ENCODE peak calls at places on chromosomes 11 and 22, in four cellular contexts. B is PC-3; C is IMR-90; T is CD8-positive, alpha-beta T cell. K is an unnamed sample. For H3K4me1, the result is how much of the 10 kb centered on the place peaks cover.

GRCh38 chr11:92739020-92739419 is 230.4 kb upstream of the MTNR1B start:
- DNase-seq in C (peak), B (no peak), T (no peak), K (no peak)

GRCh38 chr22:39244496-39245129 is at the start of gene PDGFB:
- DNase-seq in B (peak), T (no peak), C (no peak), K (no peak)

GRCh38 chr11:104254347-104254746 is 90.4 kb upstream of the PDGFD start:
- DNase-seq in T (no peak), C (no peak), B (peak), K (no peak)

GRCh38 chr11:100930185-100930778 is 199.3 kb downstream of the PGR start:
- DNase-seq in B (peak), T (no peak), C (peak), K (no peak)

GRCh38 chr11:97461934-97462333 is 1072.1 kb downstream of the JRKL start:
- DNase-seq in T (no peak), B (peak), C (no peak), K (no peak)

GRCh38 chr11:36035454-36035853 is 91.6 kb downstream of the LDLRAD3 start:
- DNase-seq in C (no peak), T (no peak), B (peak), K (no peak)

GRCh38 chr11:13721760-13722159 is 53.3 kb downstream of the FAR1 start:
- DNase-seq in C (no peak), T (no peak), B (no peak), K (no peak)

GRCh38 chr22:23376256-23376655 is 195.9 kb downstream of the BCR start:
- DNase-seq in T (no peak), C (no peak), B (peak), K (no peak)

GRCh38 chr11:33930317-33931021 is 38.6 kb upstream of the LMO2 start:
- DNase-seq in T (no peak), B (no peak), C (no peak), K (no peak)

GRCh38 chr11:34749666-34750659 is 129.1 kb downstream of the EHF start:
- DNase-seq in C (peak), B (peak), T (no peak), K (no peak)

GRCh38 chr22:44724416-44724815 is 22.4 kb downstream of the PRR5 start:
- DNase-seq in T (no peak), C (no peak), B (no peak), K (no peak)

GRCh38 chr22:35253946-35254345 is 3.3 kb upstream of the HMGXB4 start:
- DNase-seq in B (no peak), T (no peak), C (no peak), K (no peak)

GRCh38 chr11:133724116-133724515 is 121.2 kb downstream of the SPATA19 start:
- DNase-seq in T (no peak), B (no peak), C (no peak), K (no peak)

GRCh38 chr11:66080055-66080817 is 10.2 kb downstream of the PACS1 start:
- DNase-seq in T (peak), C (peak), B (peak), K (peak)

GRCh38 chr11:75714211-75714610 is 3.4 kb upstream of the MOGAT2 start:
- DNase-seq in B (no peak), T (no peak), C (no peak), K (no peak)

GRCh38 chr11:118998822-118999221 is 884 bp downstream of the CENATAC start:
- DNase-seq in T (no peak), C (peak), B (peak), K (no peak)

GRCh38 chr22:28450109-28450508 is 229.5 kb downstream of the TTC28 start:
- DNase-seq in C (peak), T (no peak), B (no peak), K (no peak)

GRCh38 chr11:16265022-16265421 is 91.3 kb downstream of the SOX6 start:
- DNase-seq in T (no peak), C (no peak), B (no peak), K (no peak)

GRCh38 chr11:74341926-74342325 is 30.5 kb upstream of the P4HA3 start:
- DNase-seq in C (no peak), B (no peak), T (no peak), K (no peak)

GRCh38 chr11:57131080-57131790 is 50.5 kb upstream of the LRRC55 start:
- DNase-seq in C (peak), T (no peak), B (peak), K (no peak)

GRCh38 chr22:22890085-22890484 is 2.5 kb downstream of the IGLL5 start:
- DNase-seq in B (no peak), C (no peak), T (no peak), K (no peak)

GRCh38 chr11:64888761-64889511 is 10.5 kb upstream of the EHD1 start:
- DNase-seq in B (peak), T (no peak), C (no peak), K (no peak)

GRCh38 chr11:34335801-34336200 is 22.0 kb downstream of the ABTB2 start:
- DNase-seq in C (no peak), T (no peak), B (no peak), K (no peak)

GRCh38 chr11:13674799-13675509 is 6.5 kb downstream of the FAR1 start:
- DNase-seq in C (no peak), B (no peak), T (no peak), K (no peak)

GRCh38 chr11:120205596-120206161 is 5.2 kb upstream of the OAF start:
- DNase-seq in T (no peak), B (peak), C (peak), K (no peak)

GRCh38 chr11:48096588-48097525 is 116.5 kb downstream of the PTPRJ start:
- DNase-seq in B (peak), T (no peak), C (peak), K (no peak)

GRCh38 chr11:101870510-101870909 is 44.3 kb upstream of the CEP126 start:
- DNase-seq in B (peak), C (peak), T (no peak), K (no peak)

GRCh38 chr11:108975641-108976071 is 310.8 kb downstream of the DDX10 start:
- DNase-seq in C (no peak), T (no peak), B (no peak), K (no peak)

GRCh38 chr11:66651011-66651410 is 12.5 kb downstream of the RBM4 start:
- DNase-seq in T (no peak), B (no peak), C (peak), K (no peak)

GRCh38 chr11:45089251-45089650 is 57.2 kb upstream of the PRDM11 start:
- DNase-seq in C (peak), T (no peak), B (peak), K (no peak)

GRCh38 chr11:61776561-61777075 is 15.8 kb downstream of the TMEM258 start:
- DNase-seq in B (peak), T (peak), C (peak), K (peak)

GRCh38 chr11:71153005-71153395 is 99.4 kb downstream of the SHANK2 start:
- DNase-seq in C (peak), T (no peak), B (peak), K (no peak)

DNA sequence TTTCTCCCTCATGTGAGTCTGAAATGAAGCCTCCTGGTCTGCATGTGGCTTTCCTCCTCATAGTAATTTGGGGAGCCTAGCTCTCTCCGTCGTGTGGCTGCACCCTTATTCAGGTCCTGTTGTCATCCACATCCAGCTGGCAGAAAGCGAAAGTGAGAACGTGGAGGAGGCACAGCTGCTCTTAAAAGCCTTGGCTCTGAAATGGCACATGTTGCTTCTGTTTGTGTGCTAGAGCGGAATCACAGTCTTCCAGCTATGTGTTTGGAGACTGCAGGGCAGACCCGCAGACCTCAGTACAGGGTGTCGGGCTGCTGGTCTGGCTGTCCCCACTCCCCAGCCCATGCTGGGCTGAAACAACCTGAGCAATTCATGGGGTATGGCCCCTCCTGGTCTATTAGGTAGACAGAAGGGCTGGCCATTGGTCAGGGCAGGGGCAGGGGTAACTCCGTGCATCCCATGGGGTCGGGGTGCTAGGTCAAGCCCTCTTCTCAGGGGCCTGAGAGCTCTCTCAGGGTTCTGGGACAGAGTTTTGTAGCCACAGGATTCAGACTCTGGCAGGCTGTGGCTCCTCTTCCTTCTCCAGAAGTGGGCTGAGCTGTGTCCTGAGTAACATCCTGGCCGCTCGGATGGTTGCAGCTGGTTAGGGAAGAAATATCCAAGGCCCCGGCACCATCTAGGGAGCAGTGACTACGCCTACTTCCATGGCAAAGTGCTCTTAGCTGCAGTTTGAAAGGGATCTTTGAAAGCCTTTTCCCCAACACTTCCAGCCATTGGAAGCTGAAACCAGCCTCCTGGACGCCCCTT is 50.6 kb downstream of the C11orf96 start:
- DNase-seq in B (no peak), T (no peak), C (peak), K (no peak)
- H3K27ac ChIP-seq in B (no peak), T (no peak), C (no peak), K (no peak)

GRCh38 chr11:2267871-2268825 is 2.2 kb downstream of the ASCL2 start:
- DNase-seq in B (no peak), T (no peak), C (no peak), K (no peak)

GRCh38 chr11:2269601-2270321 is 627 bp downstream of the ASCL2 start:
- DNase-seq in B (peak), C (peak), T (peak), K (no peak)

GRCh38 chr11:2267306-2267861 is 3.0 kb downstream of the ASCL2 start:
- DNase-seq in B (no peak), C (no peak), T (no peak), K (no peak)

GRCh38 chr11:2270322-2271076 is at the start of gene ASCL2:
- DNase-seq in C (no peak), B (no peak), T (no peak), K (no peak)

GRCh38 chr11:2268911-2269600 is 1.3 kb downstream of the ASCL2 start:
- DNase-seq in C (no peak), T (peak), B (peak), K (no peak)
- H3K4me3 ChIP-seq in C (no peak), T (peak), B (peak), K (peak)

DNA sequence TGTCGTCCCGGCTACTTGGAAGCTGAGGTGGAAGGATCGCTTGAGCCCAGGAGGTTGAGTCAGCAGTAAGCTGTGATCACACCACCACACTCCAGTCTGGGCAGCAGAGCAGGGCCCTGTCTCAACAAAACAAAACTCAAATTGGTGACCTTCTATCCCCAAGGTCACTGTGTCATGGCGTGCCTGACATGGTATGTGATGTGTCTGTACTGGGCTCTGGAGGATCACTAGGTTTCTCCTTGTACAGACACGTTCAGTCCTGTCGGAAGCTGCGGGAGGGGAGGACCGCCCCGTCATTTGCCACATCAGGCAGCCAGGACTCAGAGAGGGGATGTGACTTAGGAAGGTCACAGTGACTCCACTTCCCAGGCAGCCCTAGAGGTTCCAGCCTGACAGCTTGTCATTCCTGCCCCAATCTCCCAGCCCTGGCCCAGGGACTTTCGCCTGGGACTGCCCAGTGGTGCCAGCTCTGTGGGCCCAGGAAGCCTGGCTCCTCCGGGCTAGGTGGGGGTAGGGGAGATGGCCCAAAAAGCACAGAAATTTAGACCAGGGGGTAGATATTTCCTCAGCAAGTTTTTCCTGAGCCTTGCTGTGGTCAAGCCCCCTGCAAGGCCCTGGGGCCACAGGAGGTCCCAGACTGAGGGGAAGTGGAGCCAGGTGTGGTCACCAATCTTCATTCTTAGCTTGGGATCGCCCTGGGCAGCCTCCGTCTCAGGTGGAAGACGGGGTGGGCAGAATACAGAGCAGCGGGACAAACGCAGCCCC is 53.2 kb downstream of the TRIOBP start:
- DNase-seq in T (no peak), B (no peak), C (peak), K (no peak)
- H3K4me1 ChIP-seq in T (under half), B (half or more), C (half or more), K (under half)

GRCh38 chr22:19751497-19752245 is 8.9 kb upstream of the TBX1 start:
- DNase-seq in C (no peak), T (no peak), B (peak), K (no peak)
- H3K27ac ChIP-seq in C (no peak), T (no peak), B (no peak), K (no peak)

GRCh38 chr22:49964136-49964492 is 3.5 kb downstream of the PIM3 start:
- DNase-seq in T (peak), C (no peak), B (no peak), K (no peak)
- H3K4me3 ChIP-seq in T (no peak), C (no peak), B (no peak), K (no peak)

K was measured in effector memory CD4-positive, alpha-beta T cell.